ENCODE peak calls at places on chromosomes 7 and 10, in six cellular contexts. One of them, this sample, is unnamed. For H3K27me3, the result is how much of the 10 kb centered on the place peaks cover.

GRCh38 chr10:87639493-87639892 is 20.2 kb upstream of the PAPSS2 start:
- DNase-seq in WERI-Rb-1: no peak
- DNase-seq in heart left ventricle: no peak
- DNase-seq in fibroblast of lung: no peak
- DNase-seq in GM06990: no peak
- DNase-seq in psoas muscle: no peak
- DNase-seq in this sample: no peak

GRCh38 chr10:119111968-119112515 is 8.1 kb downstream of the DENND10 start:
- DNase-seq in WERI-Rb-1: no peak
- DNase-seq in heart left ventricle: no peak
- DNase-seq in fibroblast of lung: peak
- DNase-seq in GM06990: no peak
- DNase-seq in psoas muscle: no peak
- DNase-seq in this sample: no peak

GRCh38 chr7:17661982-17662585 is 278.2 kb downstream of the SNX13 start:
- DNase-seq in WERI-Rb-1: no peak
- DNase-seq in heart left ventricle: no peak
- DNase-seq in fibroblast of lung: peak
- DNase-seq in GM06990: no peak
- DNase-seq in psoas muscle: no peak
- DNase-seq in this sample: no peak

GRCh38 chr7:31126976-31127375 is 74.9 kb downstream of the ADCYAP1R1 start:
- DNase-seq in WERI-Rb-1: no peak
- DNase-seq in heart left ventricle: no peak
- DNase-seq in fibroblast of lung: peak
- DNase-seq in GM06990: no peak
- DNase-seq in psoas muscle: no peak
- DNase-seq in this sample: no peak

GRCh38 chr7:36967387-36967786 is 243.1 kb upstream of the AOAH start:
- DNase-seq in WERI-Rb-1: peak
- DNase-seq in heart left ventricle: peak
- DNase-seq in fibroblast of lung: peak
- DNase-seq in GM06990: no peak
- DNase-seq in psoas muscle: no peak
- DNase-seq in this sample: peak

GRCh38 chr10:79202188-79203013 is 133.6 kb downstream of the ZMIZ1 start:
- DNase-seq in WERI-Rb-1: peak
- DNase-seq in heart left ventricle: peak
- DNase-seq in fibroblast of lung: no peak
- DNase-seq in GM06990: no peak
- DNase-seq in psoas muscle: no peak
- DNase-seq in this sample: no peak

GRCh38 chr10:35464805-35465456 is 128.6 kb downstream of the CCNY start:
- DNase-seq in WERI-Rb-1: no peak
- DNase-seq in heart left ventricle: no peak
- DNase-seq in fibroblast of lung: peak
- DNase-seq in GM06990: no peak
- DNase-seq in psoas muscle: no peak
- DNase-seq in this sample: no peak

GRCh38 chr10:13099666-13100348 is at the start of gene OPTN:
- DNase-seq in WERI-Rb-1: peak
- DNase-seq in heart left ventricle: peak
- DNase-seq in fibroblast of lung: peak
- DNase-seq in GM06990: peak
- DNase-seq in psoas muscle: peak
- DNase-seq in this sample: peak

GRCh38 chr7:46202379-46202778 is 281.3 kb upstream of the IGFBP3 start:
- DNase-seq in WERI-Rb-1: no peak
- DNase-seq in heart left ventricle: no peak
- DNase-seq in fibroblast of lung: no peak
- DNase-seq in GM06990: no peak
- DNase-seq in psoas muscle: no peak
- DNase-seq in this sample: no peak

GRCh38 chr10:3567291-3567963 is 217.6 kb downstream of the KLF6 start:
- DNase-seq in WERI-Rb-1: no peak
- DNase-seq in heart left ventricle: no peak
- DNase-seq in fibroblast of lung: no peak
- DNase-seq in GM06990: no peak
- DNase-seq in psoas muscle: no peak
- DNase-seq in this sample: no peak

GRCh38 chr10:107971411-107971810 is 806.9 kb upstream of the SORCS1 start:
- DNase-seq in WERI-Rb-1: no peak
- DNase-seq in heart left ventricle: no peak
- DNase-seq in fibroblast of lung: peak
- DNase-seq in GM06990: no peak
- DNase-seq in psoas muscle: no peak
- DNase-seq in this sample: no peak

GRCh38 chr7:85046512-85046911 is 140.3 kb downstream of the SEMA3D start:
- DNase-seq in WERI-Rb-1: no peak
- DNase-seq in heart left ventricle: no peak
- DNase-seq in fibroblast of lung: no peak
- DNase-seq in GM06990: no peak
- DNase-seq in psoas muscle: no peak
- DNase-seq in this sample: no peak

GRCh38 chr10:103481974-103482531 is 3.0 kb upstream of the CALHM3 start:
- DNase-seq in WERI-Rb-1: peak
- DNase-seq in heart left ventricle: no peak
- DNase-seq in fibroblast of lung: peak
- DNase-seq in GM06990: no peak
- DNase-seq in psoas muscle: peak
- DNase-seq in this sample: no peak

GRCh38 chr7:107125475-107125874 is 43.3 kb upstream of the HBP1 start:
- DNase-seq in WERI-Rb-1: no peak
- DNase-seq in heart left ventricle: no peak
- DNase-seq in fibroblast of lung: no peak
- DNase-seq in GM06990: no peak
- DNase-seq in psoas muscle: no peak
- DNase-seq in this sample: no peak

GRCh38 chr10:31112961-31113360 is 81.3 kb upstream of the ZNF438 start:
- DNase-seq in WERI-Rb-1: no peak
- DNase-seq in heart left ventricle: no peak
- DNase-seq in fibroblast of lung: peak
- DNase-seq in GM06990: no peak
- DNase-seq in psoas muscle: no peak
- DNase-seq in this sample: no peak

DNA sequence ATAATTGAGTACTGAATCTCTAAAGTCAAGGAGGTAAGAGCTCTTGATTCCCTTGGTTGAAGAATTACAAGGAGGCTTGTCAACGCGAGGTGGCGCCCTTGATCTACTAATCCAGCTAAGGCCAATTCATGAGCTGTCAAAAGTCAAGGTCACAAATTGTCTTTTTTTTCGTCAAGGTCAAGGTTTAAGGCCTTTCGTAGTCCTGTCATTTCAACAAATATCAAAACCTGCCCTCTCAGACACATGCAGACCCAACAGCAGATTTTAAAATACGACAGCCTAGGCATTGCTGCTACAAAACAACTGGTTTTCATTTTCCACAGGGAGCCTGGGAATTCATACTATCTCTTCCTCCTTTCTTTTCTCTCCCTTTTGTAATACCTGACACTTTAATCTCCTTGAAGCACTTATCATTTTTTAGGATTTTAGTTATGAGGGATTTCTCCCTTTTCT is 3.6 kb downstream of the HOXA13 start:
- DNase-seq in WERI-Rb-1: peak
- DNase-seq in heart left ventricle: peak
- DNase-seq in fibroblast of lung: peak
- DNase-seq in GM06990: no peak
- DNase-seq in psoas muscle: peak
- DNase-seq in this sample: peak
- H3K27me3 ChIP-seq in WERI-Rb-1: half or more
- H3K27me3 ChIP-seq in heart left ventricle: half or more
- H3K27me3 ChIP-seq in fibroblast of lung: half or more
- H3K27me3 ChIP-seq in GM06990: under half
- H3K27me3 ChIP-seq in psoas muscle: under half
- H3K27me3 ChIP-seq in this sample: half or more

GRCh38 chr7:28364082-28364481 is 48.2 kb upstream of the CREB5 start:
- DNase-seq in WERI-Rb-1: no peak
- DNase-seq in heart left ventricle: no peak
- DNase-seq in fibroblast of lung: no peak
- DNase-seq in GM06990: no peak
- DNase-seq in psoas muscle: no peak
- DNase-seq in this sample: no peak
- H3K27me3 ChIP-seq in WERI-Rb-1: under half
- H3K27me3 ChIP-seq in heart left ventricle: under half
- H3K27me3 ChIP-seq in fibroblast of lung: under half
- H3K27me3 ChIP-seq in GM06990: under half
- H3K27me3 ChIP-seq in psoas muscle: under half
- H3K27me3 ChIP-seq in this sample: under half

GRCh38 chr10:67539312-67539711 is 156.7 kb downstream of the CTNNA3 start:
- DNase-seq in WERI-Rb-1: no peak
- DNase-seq in heart left ventricle: no peak
- DNase-seq in fibroblast of lung: peak
- DNase-seq in GM06990: no peak
- DNase-seq in psoas muscle: peak
- DNase-seq in this sample: no peak
- H3K27me3 ChIP-seq in WERI-Rb-1: under half
- H3K27me3 ChIP-seq in heart left ventricle: under half
- H3K27me3 ChIP-seq in fibroblast of lung: under half
- H3K27me3 ChIP-seq in GM06990: under half
- H3K27me3 ChIP-seq in psoas muscle: under half
- H3K27me3 ChIP-seq in this sample: under half

GRCh38 chr10:71212249-71213126 is at the start of gene UNC5B:
- DNase-seq in WERI-Rb-1: peak
- DNase-seq in heart left ventricle: peak
- DNase-seq in fibroblast of lung: peak
- DNase-seq in GM06990: peak
- DNase-seq in psoas muscle: peak
- DNase-seq in this sample: peak
- H3K27me3 ChIP-seq in WERI-Rb-1: under half
- H3K27me3 ChIP-seq in heart left ventricle: under half
- H3K27me3 ChIP-seq in fibroblast of lung: under half
- H3K27me3 ChIP-seq in GM06990: under half
- H3K27me3 ChIP-seq in psoas muscle: under half
- H3K27me3 ChIP-seq in this sample: under half

GRCh38 chr10:101103430-101103829 is 27.7 kb upstream of the TLX1 start:
- DNase-seq in WERI-Rb-1: no peak
- DNase-seq in heart left ventricle: no peak
- DNase-seq in fibroblast of lung: no peak
- DNase-seq in GM06990: no peak
- DNase-seq in psoas muscle: no peak
- DNase-seq in this sample: no peak
- H3K27me3 ChIP-seq in WERI-Rb-1: under half
- H3K27me3 ChIP-seq in heart left ventricle: under half
- H3K27me3 ChIP-seq in fibroblast of lung: under half
- H3K27me3 ChIP-seq in GM06990: under half
- H3K27me3 ChIP-seq in psoas muscle: under half
- H3K27me3 ChIP-seq in this sample: half or more

GRCh38 chr7:55095672-55096071 is 76.9 kb downstream of the EGFR start:
- DNase-seq in WERI-Rb-1: no peak
- DNase-seq in heart left ventricle: no peak
- DNase-seq in fibroblast of lung: no peak
- DNase-seq in GM06990: no peak
- DNase-seq in psoas muscle: no peak
- DNase-seq in this sample: no peak
- H3K27me3 ChIP-seq in WERI-Rb-1: under half
- H3K27me3 ChIP-seq in heart left ventricle: under half
- H3K27me3 ChIP-seq in fibroblast of lung: under half
- H3K27me3 ChIP-seq in GM06990: under half
- H3K27me3 ChIP-seq in psoas muscle: under half
- H3K27me3 ChIP-seq in this sample: under half

GRCh38 chr10:8054243-8054497 is 318 bp upstream of the GATA3 start:
- DNase-seq in WERI-Rb-1: no peak
- DNase-seq in heart left ventricle: no peak
- DNase-seq in fibroblast of lung: peak
- DNase-seq in GM06990: no peak
- DNase-seq in psoas muscle: no peak
- DNase-seq in this sample: no peak
- H3K27me3 ChIP-seq in WERI-Rb-1: half or more
- H3K27me3 ChIP-seq in heart left ventricle: half or more
- H3K27me3 ChIP-seq in fibroblast of lung: half or more
- H3K27me3 ChIP-seq in GM06990: under half
- H3K27me3 ChIP-seq in psoas muscle: under half
- H3K27me3 ChIP-seq in this sample: half or more

DNA sequence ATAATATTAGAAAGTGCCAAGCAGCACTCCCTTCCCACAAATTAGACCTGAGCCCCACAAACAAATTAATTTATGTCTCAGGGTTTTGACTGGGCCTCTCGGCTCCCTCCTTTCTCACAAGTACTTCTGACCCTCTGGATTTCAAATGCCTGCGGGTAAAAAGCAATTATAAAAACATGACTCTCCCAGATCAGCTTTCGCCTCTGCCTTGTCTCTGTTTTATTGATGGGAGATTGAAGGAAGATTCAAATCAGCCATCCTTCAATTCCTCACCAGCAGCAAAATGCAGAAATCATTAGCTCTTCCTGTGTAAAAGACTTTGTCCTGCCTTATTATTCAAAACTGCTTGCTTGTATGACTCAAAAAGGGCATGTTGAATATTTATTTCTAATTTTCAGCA is 453.7 kb upstream of the MKI67 start:
- DNase-seq in WERI-Rb-1: no peak
- DNase-seq in heart left ventricle: no peak
- DNase-seq in fibroblast of lung: no peak
- DNase-seq in GM06990: no peak
- DNase-seq in psoas muscle: no peak
- DNase-seq in this sample: no peak
- H3K27me3 ChIP-seq in WERI-Rb-1: under half
- H3K27me3 ChIP-seq in heart left ventricle: under half
- H3K27me3 ChIP-seq in fibroblast of lung: under half
- H3K27me3 ChIP-seq in GM06990: under half
- H3K27me3 ChIP-seq in psoas muscle: under half
- H3K27me3 ChIP-seq in this sample: under half

GRCh38 chr10:93067443-93068365 is 6.0 kb upstream of the CYP26A1 start:
- DNase-seq in WERI-Rb-1: no peak
- DNase-seq in heart left ventricle: no peak
- DNase-seq in fibroblast of lung: no peak
- DNase-seq in GM06990: no peak
- DNase-seq in psoas muscle: no peak
- DNase-seq in this sample: no peak
- H3K27me3 ChIP-seq in WERI-Rb-1: half or more
- H3K27me3 ChIP-seq in heart left ventricle: half or more
- H3K27me3 ChIP-seq in fibroblast of lung: half or more
- H3K27me3 ChIP-seq in GM06990: under half
- H3K27me3 ChIP-seq in psoas muscle: under half
- H3K27me3 ChIP-seq in this sample: half or more

GRCh38 chr10:1476106-1476803 is 261.1 kb downstream of the ADARB2 start:
- DNase-seq in WERI-Rb-1: no peak
- DNase-seq in heart left ventricle: no peak
- DNase-seq in fibroblast of lung: no peak
- DNase-seq in GM06990: no peak
- DNase-seq in psoas muscle: no peak
- DNase-seq in this sample: no peak

GRCh38 chr10:1475095-1475583 is 262.2 kb downstream of the ADARB2 start:
- DNase-seq in WERI-Rb-1: no peak
- DNase-seq in heart left ventricle: no peak
- DNase-seq in fibroblast of lung: no peak
- DNase-seq in GM06990: no peak
- DNase-seq in psoas muscle: no peak
- DNase-seq in this sample: no peak

GRCh38 chr10:1472605-1473004 is 264.7 kb downstream of the ADARB2 start:
- DNase-seq in WERI-Rb-1: no peak
- DNase-seq in heart left ventricle: no peak
- DNase-seq in fibroblast of lung: no peak
- DNase-seq in GM06990: no peak
- DNase-seq in psoas muscle: no peak
- DNase-seq in this sample: no peak

GRCh38 chr10:1473874-1474273 is 263.5 kb downstream of the ADARB2 start:
- DNase-seq in WERI-Rb-1: no peak
- DNase-seq in heart left ventricle: no peak
- DNase-seq in fibroblast of lung: no peak
- DNase-seq in GM06990: no peak
- DNase-seq in psoas muscle: no peak
- DNase-seq in this sample: no peak

GRCh38 chr10:1474376-1475094 is 262.8 kb downstream of the ADARB2 start:
- DNase-seq in WERI-Rb-1: no peak
- DNase-seq in heart left ventricle: no peak
- DNase-seq in fibroblast of lung: no peak
- DNase-seq in GM06990: no peak
- DNase-seq in psoas muscle: no peak
- DNase-seq in this sample: no peak
- H3K27me3 ChIP-seq in WERI-Rb-1: under half
- H3K27me3 ChIP-seq in heart left ventricle: under half
- H3K27me3 ChIP-seq in fibroblast of lung: under half
- H3K27me3 ChIP-seq in GM06990: under half
- H3K27me3 ChIP-seq in psoas muscle: under half
- H3K27me3 ChIP-seq in this sample: half or more